ENCODE peak calls at places on chromosome 22, in eight cellular contexts. U, Y, A, F, B, P, X and E are unnamed samples.

GRCh38 chr22:24169439-24170058 is 11.7 kb upstream of the SUSD2 start:
- DNase-seq in F (no peak), B (no peak), X (no peak), A (no peak), U (no peak), Y (no peak), P (no peak), E (no peak)

GRCh38 chr22:17228725-17229126 is 9.5 kb upstream of the ADA2 start:
- DNase-seq in P (no peak), U (no peak), Y (no peak), F (no peak), X (no peak), A (no peak), B (no peak), E (no peak)

GRCh38 chr22:18060646-18061620 is 16.9 kb upstream of the PEX26 start:
- DNase-seq in A (no peak), F (no peak), B (no peak), P (peak), X (no peak), Y (no peak), U (no peak), E (no peak)

GRCh38 chr22:38305481-38306448 is 11.5 kb downstream of the CSNK1E start:
- DNase-seq in A (peak), U (no peak), P (peak), Y (no peak), F (no peak), X (no peak), B (no peak), E (no peak)

GRCh38 chr22:33975841-33976240 is 55.6 kb upstream of the LARGE1 start:
- DNase-seq in P (no peak), A (no peak), Y (no peak), B (no peak), X (no peak), U (no peak), F (no peak), E (no peak)

GRCh38 chr22:30290318-30290678 is 993 bp upstream of the CASTOR1 start:
- DNase-seq in X (no peak), Y (no peak), B (no peak), A (no peak), U (no peak), P (no peak), F (no peak), E (no peak)

GRCh38 chr22:19884161-19884953 is 29.7 kb upstream of the GNB1L start:
- DNase-seq in Y (peak), P (no peak), F (no peak), B (no peak), X (no peak), A (no peak), U (no peak), E (no peak)

GRCh38 chr22:37148031-37148651 is 1.6 kb downstream of the IL2RB start:
- DNase-seq in U (no peak), F (no peak), Y (no peak), A (no peak), X (no peak), P (no peak), B (no peak), E (no peak)

GRCh38 chr22:48265000-48265625 is 1502.7 kb downstream of the TBC1D22A start:
- DNase-seq in U (no peak), A (no peak), Y (no peak), B (no peak), X (no peak), F (no peak), P (no peak), E (no peak)

GRCh38 chr22:19880786-19881569 is 26.3 kb upstream of the GNB1L start:
- DNase-seq in B (no peak), P (no peak), X (peak), F (no peak), U (no peak), A (no peak), Y (peak), E (peak)

GRCh38 chr22:46007848-46008261 is 30.9 kb upstream of the WNT7B start:
- DNase-seq in U (no peak), Y (peak), F (peak), X (no peak), B (peak), P (no peak), A (no peak), E (peak)

GRCh38 chr22:19179472-19180048 is 1.0 kb upstream of the SLC25A1 start:
- DNase-seq in F (peak), B (peak), Y (peak), P (peak), X (peak), A (peak), U (no peak), E (peak)

GRCh38 chr22:49512471-49512870 is 315.2 kb downstream of the BRD1 start:
- DNase-seq in U (no peak), P (no peak), B (no peak), Y (no peak), F (no peak), A (peak), X (no peak), E (peak)

GRCh38 chr22:30435674-30436126 is 10.1 kb downstream of the MTFP1 start:
- DNase-seq in B (no peak), X (no peak), P (peak), F (no peak), Y (no peak), A (no peak), U (peak), E (no peak)

GRCh38 chr22:30919973-30920372 is 48.6 kb downstream of the MORC2 start:
- DNase-seq in U (no peak), P (no peak), B (no peak), F (no peak), X (no peak), Y (peak), A (no peak), E (no peak)

GRCh38 chr22:45105281-45105700 is 58.4 kb upstream of the NUP50 start:
- DNase-seq in F (no peak), P (no peak), Y (no peak), A (peak), B (no peak), X (no peak), U (no peak), E (no peak)

GRCh38 chr22:30001459-30001858 is 78.8 kb upstream of the HORMAD2 start:
- DNase-seq in B (no peak), U (no peak), F (no peak), P (no peak), X (no peak), A (no peak), Y (no peak), E (no peak)

GRCh38 chr22:36839356-36840073 is 21.3 kb upstream of the NCF4 start:
- DNase-seq in A (no peak), P (no peak), X (no peak), U (no peak), F (no peak), Y (no peak), B (no peak), E (no peak)

GRCh38 chr22:42895087-42895486 is 38.0 kb upstream of the ARFGAP3 start:
- DNase-seq in P (no peak), Y (no peak), U (no peak), A (no peak), F (no peak), X (no peak), B (no peak), E (no peak)

GRCh38 chr22:35915477-35916013 is 113.1 kb downstream of the RBFOX2 start:
- DNase-seq in F (no peak), P (no peak), X (no peak), U (no peak), Y (no peak), A (no peak), B (peak), E (no peak)

GRCh38 chr22:43956383-43956782 is 1.1 kb downstream of the SAMM50 start:
- DNase-seq in B (no peak), U (no peak), A (no peak), Y (no peak), X (no peak), P (no peak), F (no peak), E (no peak)

GRCh38 chr22:43996981-43997265 is 27.2 kb upstream of the PARVB start:
- DNase-seq in A (no peak), P (no peak), U (no peak), F (no peak), Y (no peak), X (peak), B (no peak), E (no peak)

GRCh38 chr22:46845281-46846153 is 83.1 kb downstream of the TBC1D22A start:
- DNase-seq in F (no peak), P (no peak), B (no peak), X (no peak), Y (no peak), A (no peak), U (no peak), E (peak)

GRCh38 chr22:39309881-39310714 is 9.3 kb downstream of the RPL3 start:
- DNase-seq in Y (no peak), A (no peak), U (no peak), B (no peak), X (no peak), P (no peak), F (no peak), E (no peak)

GRCh38 chr22:36772451-36772850 is 3.5 kb downstream of the IFT27 start:
- DNase-seq in X (no peak), Y (peak), B (no peak), A (no peak), F (no peak), U (no peak), P (no peak), E (no peak)

GRCh38 chr22:32544953-32545558 is 70.4 kb downstream of the FBXO7 start:
- DNase-seq in X (no peak), U (no peak), B (no peak), P (no peak), Y (no peak), A (no peak), F (no peak), E (no peak)

GRCh38 chr22:36756031-36756430 is 19.9 kb downstream of the IFT27 start:
- DNase-seq in B (no peak), Y (peak), F (no peak), U (no peak), P (no peak), X (no peak), A (no peak), E (peak)

GRCh38 chr22:42700355-42700754 is 20.3 kb downstream of the A4GALT start:
- DNase-seq in P (no peak), B (no peak), Y (peak), U (no peak), X (no peak), A (no peak), F (no peak), E (no peak)

GRCh38 chr22:43985532-43985931 is 30.3 kb downstream of the SAMM50 start:
- DNase-seq in X (no peak), P (no peak), Y (no peak), A (no peak), U (no peak), B (no peak), F (no peak), E (no peak)

GRCh38 chr22:19984201-19984753 is 32.3 kb downstream of the ARVCF start:
- DNase-seq in A (peak), F (no peak), Y (peak), B (peak), X (no peak), P (no peak), U (no peak), E (peak)

GRCh38 chr22:42754658-42755057 is 34.0 kb upstream of the A4GALT start:
- DNase-seq in B (no peak), X (no peak), Y (no peak), U (no peak), F (no peak), P (no peak), A (no peak), E (no peak)

GRCh38 chr22:35971418-35972119 is 57.1 kb downstream of the RBFOX2 start:
- DNase-seq in P (no peak), U (no peak), X (no peak), A (no peak), B (no peak), Y (no peak), F (no peak), E (no peak)